ENCODE peak calls at places on chromosomes 11 and 22, in eight cellular contexts. One of them, this sample, is unnamed.

GRCh38 chr11:130513132-130513531 is 64.7 kb downstream of the ADAMTS15 start:
- DNase-seq in epithelial cell of prostate: no peak
- DNase-seq in stimulated activated CD4-positive, alpha-beta T cell treated with anti-CD3 and anti-CD28 coated beads, Interleukin-1b, Interleukin-23, amount 100 ng/mL, for 24 hours: no peak
- DNase-seq in cardiac fibroblast: no peak
- DNase-seq in activated naive CD8-positive, alpha-beta T cell treated with anti-CD3 and anti-CD28 coated beads, Interleukin-2, amount 10 ng/mL, durations not matched to agents 7 days and 5 days: no peak
- DNase-seq in nephron progenitor cell: no peak
- DNase-seq in lower leg skin: peak; percentile 84
- DNase-seq in NCI-H1092: peak; percentile 18
- DNase-seq in this sample: no peak

GRCh38 chr11:73197348-73197747 is 20.7 kb upstream of the P2RY2 start:
- DNase-seq in epithelial cell of prostate: no peak
- DNase-seq in lower leg skin: peak; percentile 52
- DNase-seq in nephron progenitor cell: no peak
- DNase-seq in stimulated activated CD4-positive, alpha-beta T cell treated with anti-CD3 and anti-CD28 coated beads, Interleukin-1b, Interleukin-23, amount 100 ng/mL, for 24 hours: no peak
- DNase-seq in activated naive CD8-positive, alpha-beta T cell treated with anti-CD3 and anti-CD28 coated beads, Interleukin-2, amount 10 ng/mL, durations not matched to agents 7 days and 5 days: no peak
- DNase-seq in cardiac fibroblast: no peak
- DNase-seq in NCI-H1092: no peak
- DNase-seq in this sample: no peak

GRCh38 chr11:69007978-69008381 is 5.1 kb downstream of the MRGPRF start:
- DNase-seq in nephron progenitor cell: no peak
- DNase-seq in lower leg skin: peak; percentile 69
- DNase-seq in NCI-H1092: no peak
- DNase-seq in stimulated activated CD4-positive, alpha-beta T cell treated with anti-CD3 and anti-CD28 coated beads, Interleukin-1b, Interleukin-23, amount 100 ng/mL, for 24 hours: no peak
- DNase-seq in cardiac fibroblast: no peak
- DNase-seq in epithelial cell of prostate: no peak
- DNase-seq in activated naive CD8-positive, alpha-beta T cell treated with anti-CD3 and anti-CD28 coated beads, Interleukin-2, amount 10 ng/mL, durations not matched to agents 7 days and 5 days: no peak
- DNase-seq in this sample: no peak

GRCh38 chr11:97722721-97723120 is 1298.0 kb upstream of the CNTN5 start:
- DNase-seq in cardiac fibroblast: no peak
- DNase-seq in lower leg skin: no peak
- DNase-seq in NCI-H1092: no peak
- DNase-seq in stimulated activated CD4-positive, alpha-beta T cell treated with anti-CD3 and anti-CD28 coated beads, Interleukin-1b, Interleukin-23, amount 100 ng/mL, for 24 hours: no peak
- DNase-seq in nephron progenitor cell: no peak
- DNase-seq in activated naive CD8-positive, alpha-beta T cell treated with anti-CD3 and anti-CD28 coated beads, Interleukin-2, amount 10 ng/mL, durations not matched to agents 7 days and 5 days: no peak
- DNase-seq in epithelial cell of prostate: no peak
- DNase-seq in this sample: no peak

GRCh38 chr11:44711772-44712608 is 14.8 kb upstream of the TSPAN18 start:
- DNase-seq in cardiac fibroblast: no peak
- DNase-seq in NCI-H1092: peak; percentile 42
- DNase-seq in activated naive CD8-positive, alpha-beta T cell treated with anti-CD3 and anti-CD28 coated beads, Interleukin-2, amount 10 ng/mL, durations not matched to agents 7 days and 5 days: no peak
- DNase-seq in nephron progenitor cell: no peak
- DNase-seq in epithelial cell of prostate: no peak
- DNase-seq in stimulated activated CD4-positive, alpha-beta T cell treated with anti-CD3 and anti-CD28 coated beads, Interleukin-1b, Interleukin-23, amount 100 ng/mL, for 24 hours: no peak
- DNase-seq in lower leg skin: no peak
- DNase-seq in this sample: no peak

GRCh38 chr22:31092161-31092560 is 11.0 kb downstream of the SMTN start:
- DNase-seq in stimulated activated CD4-positive, alpha-beta T cell treated with anti-CD3 and anti-CD28 coated beads, Interleukin-1b, Interleukin-23, amount 100 ng/mL, for 24 hours: no peak
- DNase-seq in lower leg skin: no peak
- DNase-seq in nephron progenitor cell: no peak
- DNase-seq in epithelial cell of prostate: no peak
- DNase-seq in activated naive CD8-positive, alpha-beta T cell treated with anti-CD3 and anti-CD28 coated beads, Interleukin-2, amount 10 ng/mL, durations not matched to agents 7 days and 5 days: no peak
- DNase-seq in cardiac fibroblast: no peak
- DNase-seq in NCI-H1092: no peak
- DNase-seq in this sample: no peak

GRCh38 chr22:44729391-44730012 is 22.9 kb upstream of the ARHGAP8 start:
- DNase-seq in activated naive CD8-positive, alpha-beta T cell treated with anti-CD3 and anti-CD28 coated beads, Interleukin-2, amount 10 ng/mL, durations not matched to agents 7 days and 5 days: peak; percentile 56
- DNase-seq in lower leg skin: no peak
- DNase-seq in nephron progenitor cell: no peak
- DNase-seq in cardiac fibroblast: peak; percentile 50
- DNase-seq in NCI-H1092: no peak
- DNase-seq in stimulated activated CD4-positive, alpha-beta T cell treated with anti-CD3 and anti-CD28 coated beads, Interleukin-1b, Interleukin-23, amount 100 ng/mL, for 24 hours: no peak
- DNase-seq in epithelial cell of prostate: no peak
- DNase-seq in this sample: no peak

GRCh38 chr11:65288706-65289536 is 25.7 kb upstream of the CDC42EP2 start:
- DNase-seq in NCI-H1092: no peak
- DNase-seq in epithelial cell of prostate: no peak
- DNase-seq in activated naive CD8-positive, alpha-beta T cell treated with anti-CD3 and anti-CD28 coated beads, Interleukin-2, amount 10 ng/mL, durations not matched to agents 7 days and 5 days: no peak
- DNase-seq in stimulated activated CD4-positive, alpha-beta T cell treated with anti-CD3 and anti-CD28 coated beads, Interleukin-1b, Interleukin-23, amount 100 ng/mL, for 24 hours: no peak
- DNase-seq in lower leg skin: peak; percentile 92
- DNase-seq in cardiac fibroblast: no peak
- DNase-seq in nephron progenitor cell: no peak
- DNase-seq in this sample: no peak

GRCh38 chr11:33900159-33900855 is 8.4 kb upstream of the LMO2 start:
- DNase-seq in activated naive CD8-positive, alpha-beta T cell treated with anti-CD3 and anti-CD28 coated beads, Interleukin-2, amount 10 ng/mL, durations not matched to agents 7 days and 5 days: no peak
- DNase-seq in stimulated activated CD4-positive, alpha-beta T cell treated with anti-CD3 and anti-CD28 coated beads, Interleukin-1b, Interleukin-23, amount 100 ng/mL, for 24 hours: no peak
- DNase-seq in NCI-H1092: no peak
- DNase-seq in nephron progenitor cell: no peak
- DNase-seq in lower leg skin: no peak
- DNase-seq in cardiac fibroblast: no peak
- DNase-seq in epithelial cell of prostate: no peak
- DNase-seq in this sample: no peak

GRCh38 chr11:94910779-94911178 is 62.6 kb downstream of the CWC15 start:
- DNase-seq in nephron progenitor cell: no peak
- DNase-seq in stimulated activated CD4-positive, alpha-beta T cell treated with anti-CD3 and anti-CD28 coated beads, Interleukin-1b, Interleukin-23, amount 100 ng/mL, for 24 hours: no peak
- DNase-seq in activated naive CD8-positive, alpha-beta T cell treated with anti-CD3 and anti-CD28 coated beads, Interleukin-2, amount 10 ng/mL, durations not matched to agents 7 days and 5 days: no peak
- DNase-seq in epithelial cell of prostate: no peak
- DNase-seq in cardiac fibroblast: peak; percentile 48
- DNase-seq in NCI-H1092: no peak
- DNase-seq in lower leg skin: no peak
- DNase-seq in this sample: no peak

GRCh38 chr11:103378931-103379330 is 269.7 kb downstream of the DYNC2H1 start:
- DNase-seq in NCI-H1092: no peak
- DNase-seq in lower leg skin: no peak
- DNase-seq in nephron progenitor cell: no peak
- DNase-seq in cardiac fibroblast: peak; percentile 27
- DNase-seq in epithelial cell of prostate: no peak
- DNase-seq in stimulated activated CD4-positive, alpha-beta T cell treated with anti-CD3 and anti-CD28 coated beads, Interleukin-1b, Interleukin-23, amount 100 ng/mL, for 24 hours: no peak
- DNase-seq in activated naive CD8-positive, alpha-beta T cell treated with anti-CD3 and anti-CD28 coated beads, Interleukin-2, amount 10 ng/mL, durations not matched to agents 7 days and 5 days: no peak
- DNase-seq in this sample: no peak

GRCh38 chr11:31645747-31646146 is 136.2 kb downstream of the ELP4 start:
- DNase-seq in nephron progenitor cell: no peak
- DNase-seq in epithelial cell of prostate: peak; percentile 41
- DNase-seq in stimulated activated CD4-positive, alpha-beta T cell treated with anti-CD3 and anti-CD28 coated beads, Interleukin-1b, Interleukin-23, amount 100 ng/mL, for 24 hours: no peak
- DNase-seq in lower leg skin: no peak
- DNase-seq in activated naive CD8-positive, alpha-beta T cell treated with anti-CD3 and anti-CD28 coated beads, Interleukin-2, amount 10 ng/mL, durations not matched to agents 7 days and 5 days: no peak
- DNase-seq in cardiac fibroblast: peak; percentile 94
- DNase-seq in NCI-H1092: no peak
- DNase-seq in this sample: no peak

GRCh38 chr22:23781533-23781932 is 5.2 kb upstream of the SMARCB1 start:
- DNase-seq in epithelial cell of prostate: peak; percentile 12
- DNase-seq in lower leg skin: no peak
- DNase-seq in activated naive CD8-positive, alpha-beta T cell treated with anti-CD3 and anti-CD28 coated beads, Interleukin-2, amount 10 ng/mL, durations not matched to agents 7 days and 5 days: no peak
- DNase-seq in NCI-H1092: no peak
- DNase-seq in nephron progenitor cell: no peak
- DNase-seq in cardiac fibroblast: peak; percentile 57
- DNase-seq in stimulated activated CD4-positive, alpha-beta T cell treated with anti-CD3 and anti-CD28 coated beads, Interleukin-1b, Interleukin-23, amount 100 ng/mL, for 24 hours: no peak
- DNase-seq in this sample: no peak

GRCh38 chr11:115348404-115348803 is 155.8 kb downstream of the CADM1 start:
- DNase-seq in NCI-H1092: no peak
- DNase-seq in cardiac fibroblast: no peak
- DNase-seq in lower leg skin: no peak
- DNase-seq in activated naive CD8-positive, alpha-beta T cell treated with anti-CD3 and anti-CD28 coated beads, Interleukin-2, amount 10 ng/mL, durations not matched to agents 7 days and 5 days: no peak
- DNase-seq in nephron progenitor cell: no peak
- DNase-seq in stimulated activated CD4-positive, alpha-beta T cell treated with anti-CD3 and anti-CD28 coated beads, Interleukin-1b, Interleukin-23, amount 100 ng/mL, for 24 hours: no peak
- DNase-seq in epithelial cell of prostate: no peak
- DNase-seq in this sample: no peak

GRCh38 chr11:123454060-123454651 is 24.1 kb downstream of the GRAMD1B start:
- DNase-seq in activated naive CD8-positive, alpha-beta T cell treated with anti-CD3 and anti-CD28 coated beads, Interleukin-2, amount 10 ng/mL, durations not matched to agents 7 days and 5 days: no peak
- DNase-seq in cardiac fibroblast: peak; percentile 85
- DNase-seq in epithelial cell of prostate: peak; percentile 67
- DNase-seq in nephron progenitor cell: no peak
- DNase-seq in NCI-H1092: no peak
- DNase-seq in stimulated activated CD4-positive, alpha-beta T cell treated with anti-CD3 and anti-CD28 coated beads, Interleukin-1b, Interleukin-23, amount 100 ng/mL, for 24 hours: peak; percentile 69
- DNase-seq in lower leg skin: no peak
- DNase-seq in this sample: no peak

GRCh38 chr11:109085708-109086373 is 336.1 kb upstream of the C11orf87 start:
- DNase-seq in stimulated activated CD4-positive, alpha-beta T cell treated with anti-CD3 and anti-CD28 coated beads, Interleukin-1b, Interleukin-23, amount 100 ng/mL, for 24 hours: no peak
- DNase-seq in lower leg skin: no peak
- DNase-seq in nephron progenitor cell: no peak
- DNase-seq in NCI-H1092: no peak
- DNase-seq in epithelial cell of prostate: no peak
- DNase-seq in activated naive CD8-positive, alpha-beta T cell treated with anti-CD3 and anti-CD28 coated beads, Interleukin-2, amount 10 ng/mL, durations not matched to agents 7 days and 5 days: no peak
- DNase-seq in cardiac fibroblast: peak; percentile 71
- DNase-seq in this sample: no peak